ENCODE peak calls at places on chromosomes 13 and 19, in four cellular contexts. F is uterus, E is neural progenitor cell, Z is astrocyte of the spinal cord. U is an unnamed sample.

GRCh38 chr19:46979103-46979769 is 40.4 kb upstream of the NPAS1 start:
- DNase-seq in Z (no peak), E (no peak), F (no peak), U (no peak)

GRCh38 chr19:45156751-45157150 is 4.0 kb downstream of the NKPD1 start:
- DNase-seq in F (no peak), Z (no peak), E (no peak), U (no peak)

GRCh38 chr13:55560331-55560730 is 1580.4 kb upstream of the PRR20A start:
- DNase-seq in E (no peak), F (no peak), Z (no peak), U (no peak)

GRCh38 chr13:48727252-48728011 is 73.7 kb downstream of the CYSLTR2 start:
- DNase-seq in F (peak), Z (peak), E (no peak), U (no peak)

GRCh38 chr13:35888327-35888940 is 242.7 kb downstream of the DCLK1 start:
- DNase-seq in F (no peak), E (no peak), Z (no peak), U (no peak)

GRCh38 chr19:50266896-50267295 is 62.3 kb downstream of the KCNC3 start:
- DNase-seq in E (peak), F (no peak), Z (no peak), U (no peak)

GRCh38 chr13:40186636-40187323 is 479.7 kb downstream of the FOXO1 start:
- DNase-seq in Z (no peak), E (no peak), F (no peak), U (no peak)

GRCh38 chr13:99323488-99323887 is 16.3 kb upstream of the GPR183 start:
- DNase-seq in F (no peak), E (no peak), Z (no peak), U (no peak)

GRCh38 chr19:35540356-35540927 is 5.0 kb upstream of the TMEM147 start:
- DNase-seq in F (no peak), Z (no peak), E (no peak), U (no peak)

GRCh38 chr13:98176777-98177608 is at the start of gene RNF113B:
- DNase-seq in Z (no peak), F (no peak), E (no peak), U (no peak)

GRCh38 chr13:33992891-33993336 is 175.0 kb downstream of the RFC3 start:
- DNase-seq in E (no peak), F (no peak), Z (no peak), U (no peak)

GRCh38 chr13:99528547-99528946 is 27.3 kb downstream of the TM9SF2 start:
- DNase-seq in E (peak), F (no peak), Z (no peak), U (no peak)

GRCh38 chr19:29806098-29806866 is 5.5 kb upstream of the CCNE1 start:
- DNase-seq in F (no peak), E (peak), Z (no peak), U (peak)

GRCh38 chr19:1843116-1843515 is 5.2 kb downstream of the REXO1 start:
- DNase-seq in Z (no peak), F (no peak), E (no peak), U (no peak)

GRCh38 chr13:75271851-75272250 is 210.1 kb downstream of the TBC1D4 start:
- DNase-seq in E (no peak), F (no peak), Z (peak), U (no peak)

GRCh38 chr13:53342623-53343022 is 314.0 kb downstream of the OLFM4 start:
- DNase-seq in Z (no peak), F (no peak), E (no peak), U (no peak)

GRCh38 chr13:79990048-79990447 is 350.9 kb downstream of the SPRY2 start:
- DNase-seq in F (no peak), E (no peak), Z (no peak), U (no peak)

GRCh38 chr13:107846642-107847041 is 368.7 kb downstream of the LIG4 start:
- DNase-seq in E (no peak), F (no peak), Z (no peak), U (no peak)

GRCh38 chr13:24348385-24348784 is 39.0 kb downstream of the C1QTNF9 start:
- DNase-seq in F (no peak), Z (no peak), E (no peak), U (no peak)

GRCh38 chr19:47302249-47302648 is 7.4 kb upstream of the C5AR1 start:
- DNase-seq in Z (no peak), E (no peak), F (no peak), U (no peak)

GRCh38 chr13:23384111-23384510 is 49.4 kb downstream of the SACS start:
- DNase-seq in F (no peak), E (no peak), Z (no peak), U (no peak)

GRCh38 chr19:682678-683320 is 6.6 kb downstream of the FSTL3 start:
- DNase-seq in F (no peak), E (no peak), Z (no peak), U (no peak)

GRCh38 chr13:79393564-79394249 is 12.3 kb downstream of the RBM26 start:
- DNase-seq in E (no peak), Z (no peak), F (no peak), U (no peak)

GRCh38 chr13:108342369-108343289 is 73.1 kb downstream of the TNFSF13B start:
- DNase-seq in Z (peak), E (peak), F (no peak), U (no peak)

GRCh38 chr19:47176071-47176626 is 45.5 kb downstream of the SAE1 start:
- DNase-seq in F (no peak), Z (peak), E (no peak), U (no peak)

GRCh38 chr13:51844862-51845573 is at the start of gene TMEM272:
- DNase-seq in E (peak), F (peak), Z (peak), U (peak)

GRCh38 chr19:49120868-49121267 is 1.5 kb downstream of the PPFIA3 start:
- DNase-seq in E (no peak), Z (no peak), F (no peak), U (no peak)

GRCh38 chr19:49118565-49119410 is at the start of gene C19orf73:
- DNase-seq in E (peak), Z (peak), F (peak), U (peak)

GRCh38 chr19:49117677-49118564 is 1.0 kb downstream of the C19orf73 start:
- DNase-seq in Z (no peak), E (no peak), F (no peak), U (no peak)

GRCh38 chr19:49119411-49120324 is at the start of gene PPFIA3:
- DNase-seq in E (peak), Z (peak), F (peak), U (peak)

DNA sequence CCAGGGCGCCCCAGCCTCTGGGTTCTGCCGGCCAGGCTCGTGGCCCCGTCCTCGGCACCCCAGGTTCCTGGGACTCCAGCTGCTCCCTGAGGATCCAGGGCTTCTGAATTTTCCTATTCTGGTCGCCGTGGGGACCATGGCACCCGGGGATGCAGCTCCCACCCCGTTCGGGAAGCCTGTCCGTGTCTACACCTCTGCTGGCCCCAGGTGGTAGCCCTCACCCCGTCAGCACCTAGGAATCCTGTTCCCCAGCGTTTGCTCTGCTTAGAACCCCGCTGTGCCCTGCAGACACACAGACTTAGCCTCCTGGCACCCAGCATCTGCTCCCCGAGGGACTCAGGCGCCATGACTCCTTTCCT is 960 bp downstream of the PPFIA3 start:
- DNase-seq in E (no peak), F (no peak), Z (no peak), U (no peak)
- H3K4me3 ChIP-seq in E (no peak), F (no peak), Z (no peak), U (peak)

GRCh38 chr19:20397292-20397691 is 168.3 kb downstream of the ZNF737 start:
- DNase-seq in Z (no peak), E (no peak), F (no peak), U (no peak)
- H3K4me3 ChIP-seq in Z (no peak), E (no peak), F (no peak), U (no peak)

GRCh38 chr19:23381114-23381513 is 14.2 kb downstream of the ZNF91 start:
- DNase-seq in F (no peak), Z (no peak), E (no peak), U (no peak)
- H3K4me3 ChIP-seq in F (no peak), Z (no peak), E (no peak), U (no peak)

GRCh38 chr19:22634450-22634827 is 315 bp downstream of the ZNF492 start:
- DNase-seq in Z (no peak), F (no peak), E (no peak), U (no peak)
- H3K4me3 ChIP-seq in Z (peak), F (peak), E (no peak), U (peak)